ENCODE peak calls at places on chromosomes 1 and 21, in seven cellular contexts. H is NCI-H1105 treated with DMSO at 0.1 percent for 48 hours; A is small intestine; Z is NCI-H524 treated with DMSO at 0.1 percent for 48 hours; P is CD4-positive, alpha-beta T cell; T is kidney tubule cell; K is posterior vena cava. O is an unnamed sample.
A peak's percentile ranks its signal among the peaks of the same experiment; 100 is the strongest.

GRCh38 chr1:156657161-156657970 is 15.4 kb downstream of the BCAN start:
- DNase-seq in H (peak; percentile 33), A (peak; percentile 62), Z (peak; percentile 39), P (peak; percentile 73), T (peak; percentile 57), K (peak; percentile 94), O (peak; percentile 93)

GRCh38 chr1:39378377-39378776 is 113.1 kb upstream of the BMP8A start:
- DNase-seq in H (peak; percentile 58), A (peak; percentile 82), Z (no peak), P (no peak), T (peak; percentile 51), K (no peak), O (no peak)

GRCh38 chr1:41446851-41447610 is 37.5 kb downstream of the EDN2 start:
- DNase-seq in H (no peak), A (no peak), Z (peak; percentile 90), P (no peak), T (no peak), K (peak; percentile 66), O (no peak)

GRCh38 chr1:76494807-76495206 is 372.5 kb upstream of the ST6GALNAC5 start:
- DNase-seq in H (no peak), A (no peak), Z (no peak), P (no peak), T (peak; percentile 80), K (no peak), O (no peak)

GRCh38 chr1:101260531-101260930 is 23.7 kb downstream of the S1PR1 start:
- DNase-seq in H (no peak), A (no peak), Z (no peak), P (no peak), T (peak; percentile 24), K (no peak), O (no peak)

GRCh38 chr1:59549903-59550302 is 253.0 kb downstream of the FGGY start:
- DNase-seq in H (no peak), A (no peak), Z (no peak), P (no peak), T (no peak), K (peak; percentile 81), O (no peak)

GRCh38 chr1:202034683-202035462 is 24.5 kb downstream of the ELF3 start:
- DNase-seq in H (no peak), A (peak; percentile 98), Z (no peak), P (no peak), T (peak; percentile 100), K (peak; percentile 94), O (no peak)

GRCh38 chr1:107870691-107871090 is 94.3 kb downstream of the VAV3 start:
- DNase-seq in H (no peak), A (peak; percentile 21), Z (no peak), P (no peak), T (peak; percentile 84), K (no peak), O (no peak)

GRCh38 chr1:158043232-158043631 is 49.8 kb downstream of the KIRREL1 start:
- DNase-seq in H (no peak), A (no peak), Z (no peak), P (no peak), T (no peak), K (no peak), O (no peak)

GRCh38 chr1:155645648-155646047 is 35.6 kb downstream of the MSTO1 start:
- DNase-seq in H (no peak), A (peak; percentile 39), Z (no peak), P (no peak), T (no peak), K (no peak), O (no peak)

GRCh38 chr1:217275617-217276398 is 355.1 kb downstream of the GPATCH2 start:
- DNase-seq in H (no peak), A (no peak), Z (no peak), P (no peak), T (peak; percentile 71), K (no peak), O (no peak)

GRCh38 chr1:93079685-93080141 is 630 bp downstream of the MTF2 start:
- DNase-seq in H (peak; percentile 61), A (peak; percentile 12), Z (no peak), P (no peak), T (peak; percentile 29), K (no peak), O (peak; percentile 79)

GRCh38 chr1:6117064-6117463 is 63.1 kb downstream of the CHD5 start:
- DNase-seq in H (no peak), A (no peak), Z (no peak), P (no peak), T (no peak), K (no peak), O (no peak)

GRCh38 chr1:208841396-208841795 is 597.2 kb upstream of the PLXNA2 start:
- DNase-seq in H (no peak), A (no peak), Z (no peak), P (no peak), T (peak; percentile 62), K (no peak), O (no peak)

GRCh38 chr1:102952400-102952799 is 155.9 kb downstream of the COL11A1 start:
- DNase-seq in H (no peak), A (no peak), Z (no peak), P (no peak), T (no peak), K (no peak), O (no peak)

GRCh38 chr1:221458430-221459156 is 283.3 kb downstream of the DUSP10 start:
- DNase-seq in H (peak; percentile 76), A (no peak), Z (peak; percentile 61), P (no peak), T (peak; percentile 11), K (no peak), O (no peak)

GRCh38 chr1:177448652-177449351 is 278.0 kb downstream of the BRINP2 start:
- DNase-seq in H (no peak), A (no peak), Z (no peak), P (no peak), T (peak; percentile 35), K (no peak), O (no peak)

GRCh38 chr1:4767308-4767707 is 112.9 kb downstream of the AJAP1 start:
- DNase-seq in H (no peak), A (no peak), Z (no peak), P (no peak), T (no peak), K (no peak), O (no peak)

GRCh38 chr1:169217621-169218020 is 111.1 kb downstream of the ATP1B1 start:
- DNase-seq in H (no peak), A (no peak), Z (no peak), P (no peak), T (no peak), K (no peak), O (no peak)

GRCh38 chr1:192788184-192788583 is 20.7 kb upstream of the RGS2 start:
- DNase-seq in H (no peak), A (no peak), Z (no peak), P (no peak), T (peak; percentile 71), K (peak; percentile 87), O (no peak)

GRCh38 chr1:201904579-201904978 is 15.9 kb downstream of the SHISA4 start:
- DNase-seq in H (no peak), A (no peak), Z (no peak), P (no peak), T (peak; percentile 30), K (no peak), O (no peak)

GRCh38 chr1:230114245-230114651 is 47.2 kb downstream of the GALNT2 start:
- DNase-seq in H (no peak), A (no peak), Z (no peak), P (no peak), T (no peak), K (no peak), O (no peak)

GRCh38 chr1:116168277-116169032 is 57.3 kb downstream of the MAB21L3 start:
- DNase-seq in H (no peak), A (peak; percentile 82), Z (no peak), P (peak; percentile 86), T (peak; percentile 76), K (peak; percentile 96), O (peak; percentile 95)

GRCh38 chr1:208668991-208669390 is 424.8 kb upstream of the PLXNA2 start:
- DNase-seq in H (no peak), A (no peak), Z (no peak), P (no peak), T (no peak), K (no peak), O (no peak)

GRCh38 chr1:183632087-183632486 is 3.5 kb downstream of the ARPC5 start:
- DNase-seq in H (no peak), A (no peak), Z (no peak), P (no peak), T (no peak), K (no peak), O (no peak)

GRCh38 chr1:10733967-10734366 is 62.5 kb downstream of the CASZ1 start:
- DNase-seq in H (peak; percentile 92), A (no peak), Z (peak; percentile 56), P (no peak), T (no peak), K (no peak), O (no peak)

GRCh38 chr1:45465277-45465676 is 25.7 kb downstream of the TESK2 start:
- DNase-seq in H (no peak), A (no peak), Z (no peak), P (no peak), T (no peak), K (no peak), O (no peak)

GRCh38 chr1:173478099-173478555 is 992 bp downstream of the PRDX6 start:
- DNase-seq in H (no peak), A (peak; percentile 59), Z (no peak), P (no peak), T (peak; percentile 56), K (peak; percentile 87), O (no peak)

GRCh38 chr1:40153073-40153770 is 8.0 kb upstream of the RLF start:
- DNase-seq in H (peak; percentile 63), A (peak; percentile 65), Z (no peak), P (no peak), T (peak; percentile 56), K (no peak), O (no peak)

GRCh38 chr1:44318097-44319088 is 36.7 kb downstream of the ERI3 start:
- DNase-seq in H (peak; percentile 71), A (peak; percentile 42), Z (no peak), P (peak; percentile 18), T (peak; percentile 50), K (no peak), O (no peak)

GRCh38 chr1:200367841-200368534 is 41.8 kb downstream of the ZNF281 start:
- DNase-seq in H (no peak), A (no peak), Z (no peak), P (no peak), T (peak; percentile 75), K (no peak), O (no peak)

GRCh38 chr1:201481761-201482493 is 12.9 kb upstream of the PHLDA3 start:
- DNase-seq in H (peak; percentile 82), A (peak; percentile 76), Z (peak; percentile 39), P (peak; percentile 78), T (peak; percentile 82), K (peak; percentile 95), O (peak; percentile 95)

GRCh38 chr1:204928671-204929486 is 58.2 kb downstream of the NFASC start:
- DNase-seq in H (no peak), A (no peak), Z (peak; percentile 86), P (no peak), T (no peak), K (no peak), O (no peak)

GRCh38 chr1:220786337-220787068 is at the start of gene MTARC1:
- DNase-seq in H (peak; percentile 93), A (peak; percentile 78), Z (peak; percentile 11), P (no peak), T (peak; percentile 73), K (peak; percentile 89), O (peak; percentile 90)

GRCh38 chr21:16425297-16425696 is 695.5 kb downstream of the USP25 start:
- DNase-seq in H (no peak), A (no peak), Z (no peak), P (no peak), T (no peak), K (no peak), O (no peak)

GRCh38 chr1:150272379-150272840 is at the start of gene C1orf54:
- DNase-seq in H (no peak), A (no peak), Z (no peak), P (no peak), T (no peak), K (peak; percentile 90), O (no peak)

O was measured in spleen.